ENCODE peak calls at places on chromosome 18, in eight cellular contexts. One of them, this sample, is unnamed.

GRCh38 chr18:69250305-69251151 is 150.2 kb upstream of the DOK6 start:
- DNase-seq in T1000: no peak
- DNase-seq in stimulated activated CD4-positive, alpha-beta T cell treated with anti-CD3 and anti-CD28 coated beads, Interleukin-12 subunit alpha, Interleukin-12 subunit beta, amount 100 ng/mL, for 48 hours: no peak
- DNase-seq in NCI-H1694 treated with DMSO at 0.1 percent for 48 hours: no peak
- DNase-seq in psoas muscle: no peak
- DNase-seq in AG08395: peak; percentile 58
- DNase-seq in adrenal gland: no peak
- DNase-seq in KBM-7: no peak
- DNase-seq in this sample: no peak

GRCh38 chr18:58863539-58864145 is 1.0 kb upstream of the ZNF532 start:
- DNase-seq in T1000: no peak
- DNase-seq in KBM-7: no peak
- DNase-seq in AG08395: peak; percentile 36
- DNase-seq in psoas muscle: peak; percentile 63
- DNase-seq in NCI-H1694 treated with DMSO at 0.1 percent for 48 hours: no peak
- DNase-seq in adrenal gland: peak; percentile 53
- DNase-seq in stimulated activated CD4-positive, alpha-beta T cell treated with anti-CD3 and anti-CD28 coated beads, Interleukin-12 subunit alpha, Interleukin-12 subunit beta, amount 100 ng/mL, for 48 hours: no peak
- DNase-seq in this sample: peak; percentile 26

GRCh38 chr18:7168408-7168807 is 50.8 kb upstream of the LAMA1 start:
- DNase-seq in adrenal gland: no peak
- DNase-seq in psoas muscle: no peak
- DNase-seq in KBM-7: no peak
- DNase-seq in AG08395: no peak
- DNase-seq in stimulated activated CD4-positive, alpha-beta T cell treated with anti-CD3 and anti-CD28 coated beads, Interleukin-12 subunit alpha, Interleukin-12 subunit beta, amount 100 ng/mL, for 48 hours: no peak
- DNase-seq in NCI-H1694 treated with DMSO at 0.1 percent for 48 hours: no peak
- DNase-seq in T1000: no peak
- DNase-seq in this sample: no peak

GRCh38 chr18:44798433-44799048 is 117.9 kb downstream of the SETBP1 start:
- DNase-seq in AG08395: no peak
- DNase-seq in psoas muscle: no peak
- DNase-seq in adrenal gland: no peak
- DNase-seq in NCI-H1694 treated with DMSO at 0.1 percent for 48 hours: no peak
- DNase-seq in KBM-7: no peak
- DNase-seq in T1000: no peak
- DNase-seq in stimulated activated CD4-positive, alpha-beta T cell treated with anti-CD3 and anti-CD28 coated beads, Interleukin-12 subunit alpha, Interleukin-12 subunit beta, amount 100 ng/mL, for 48 hours: no peak
- DNase-seq in this sample: peak; percentile 63

GRCh38 chr18:45103319-45104070 is 422.8 kb downstream of the SETBP1 start:
- DNase-seq in AG08395: no peak
- DNase-seq in stimulated activated CD4-positive, alpha-beta T cell treated with anti-CD3 and anti-CD28 coated beads, Interleukin-12 subunit alpha, Interleukin-12 subunit beta, amount 100 ng/mL, for 48 hours: no peak
- DNase-seq in T1000: no peak
- DNase-seq in psoas muscle: no peak
- DNase-seq in adrenal gland: no peak
- DNase-seq in NCI-H1694 treated with DMSO at 0.1 percent for 48 hours: no peak
- DNase-seq in KBM-7: peak; percentile 74
- DNase-seq in this sample: peak; percentile 41

GRCh38 chr18:32998285-32998684 is 225.5 kb upstream of the KLHL14 start:
- DNase-seq in stimulated activated CD4-positive, alpha-beta T cell treated with anti-CD3 and anti-CD28 coated beads, Interleukin-12 subunit alpha, Interleukin-12 subunit beta, amount 100 ng/mL, for 48 hours: no peak
- DNase-seq in T1000: no peak
- DNase-seq in KBM-7: no peak
- DNase-seq in adrenal gland: no peak
- DNase-seq in NCI-H1694 treated with DMSO at 0.1 percent for 48 hours: no peak
- DNase-seq in AG08395: no peak
- DNase-seq in psoas muscle: no peak
- DNase-seq in this sample: no peak

GRCh38 chr18:37563810-37564511 is 1.6 kb downstream of the CELF4 start:
- DNase-seq in stimulated activated CD4-positive, alpha-beta T cell treated with anti-CD3 and anti-CD28 coated beads, Interleukin-12 subunit alpha, Interleukin-12 subunit beta, amount 100 ng/mL, for 48 hours: no peak
- DNase-seq in T1000: no peak
- DNase-seq in adrenal gland: no peak
- DNase-seq in psoas muscle: no peak
- DNase-seq in KBM-7: no peak
- DNase-seq in NCI-H1694 treated with DMSO at 0.1 percent for 48 hours: no peak
- DNase-seq in AG08395: no peak
- DNase-seq in this sample: no peak

GRCh38 chr18:74731097-74731496 is 133.4 kb downstream of the ZNF407 start:
- DNase-seq in psoas muscle: no peak
- DNase-seq in T1000: no peak
- DNase-seq in KBM-7: no peak
- DNase-seq in stimulated activated CD4-positive, alpha-beta T cell treated with anti-CD3 and anti-CD28 coated beads, Interleukin-12 subunit alpha, Interleukin-12 subunit beta, amount 100 ng/mL, for 48 hours: no peak
- DNase-seq in AG08395: peak; percentile 65
- DNase-seq in NCI-H1694 treated with DMSO at 0.1 percent for 48 hours: no peak
- DNase-seq in adrenal gland: no peak
- DNase-seq in this sample: no peak

GRCh38 chr18:49340446-49340845 is 120.0 kb downstream of the DYM start:
- DNase-seq in NCI-H1694 treated with DMSO at 0.1 percent for 48 hours: no peak
- DNase-seq in stimulated activated CD4-positive, alpha-beta T cell treated with anti-CD3 and anti-CD28 coated beads, Interleukin-12 subunit alpha, Interleukin-12 subunit beta, amount 100 ng/mL, for 48 hours: no peak
- DNase-seq in KBM-7: no peak
- DNase-seq in T1000: no peak
- DNase-seq in adrenal gland: no peak
- DNase-seq in AG08395: peak; percentile 71
- DNase-seq in psoas muscle: no peak
- DNase-seq in this sample: no peak

GRCh38 chr18:42334931-42335330 is 379.9 kb downstream of the PIK3C3 start:
- DNase-seq in psoas muscle: no peak
- DNase-seq in NCI-H1694 treated with DMSO at 0.1 percent for 48 hours: no peak
- DNase-seq in adrenal gland: no peak
- DNase-seq in stimulated activated CD4-positive, alpha-beta T cell treated with anti-CD3 and anti-CD28 coated beads, Interleukin-12 subunit alpha, Interleukin-12 subunit beta, amount 100 ng/mL, for 48 hours: no peak
- DNase-seq in AG08395: no peak
- DNase-seq in KBM-7: no peak
- DNase-seq in T1000: no peak
- DNase-seq in this sample: no peak

GRCh38 chr18:7020995-7021777 is 96.4 kb downstream of the LAMA1 start:
- DNase-seq in NCI-H1694 treated with DMSO at 0.1 percent for 48 hours: no peak
- DNase-seq in stimulated activated CD4-positive, alpha-beta T cell treated with anti-CD3 and anti-CD28 coated beads, Interleukin-12 subunit alpha, Interleukin-12 subunit beta, amount 100 ng/mL, for 48 hours: no peak
- DNase-seq in T1000: no peak
- DNase-seq in adrenal gland: no peak
- DNase-seq in AG08395: no peak
- DNase-seq in psoas muscle: no peak
- DNase-seq in KBM-7: no peak
- DNase-seq in this sample: no peak

GRCh38 chr18:10213526-10213925 is 240.9 kb upstream of the APCDD1 start:
- DNase-seq in KBM-7: peak; percentile 73
- DNase-seq in stimulated activated CD4-positive, alpha-beta T cell treated with anti-CD3 and anti-CD28 coated beads, Interleukin-12 subunit alpha, Interleukin-12 subunit beta, amount 100 ng/mL, for 48 hours: no peak
- DNase-seq in NCI-H1694 treated with DMSO at 0.1 percent for 48 hours: no peak
- DNase-seq in adrenal gland: no peak
- DNase-seq in T1000: no peak
- DNase-seq in psoas muscle: no peak
- DNase-seq in AG08395: peak; percentile 35
- DNase-seq in this sample: peak; percentile 13

GRCh38 chr18:76875390-76876330 is 53.3 kb downstream of the ZNF236 start:
- DNase-seq in stimulated activated CD4-positive, alpha-beta T cell treated with anti-CD3 and anti-CD28 coated beads, Interleukin-12 subunit alpha, Interleukin-12 subunit beta, amount 100 ng/mL, for 48 hours: peak; percentile 59
- DNase-seq in AG08395: no peak
- DNase-seq in NCI-H1694 treated with DMSO at 0.1 percent for 48 hours: peak; percentile 33
- DNase-seq in T1000: no peak
- DNase-seq in psoas muscle: peak; percentile 20
- DNase-seq in KBM-7: peak; percentile 65
- DNase-seq in adrenal gland: no peak
- DNase-seq in this sample: peak; percentile 13

GRCh38 chr18:66867653-66868052 is 263.8 kb upstream of the CDH19 start:
- DNase-seq in T1000: no peak
- DNase-seq in stimulated activated CD4-positive, alpha-beta T cell treated with anti-CD3 and anti-CD28 coated beads, Interleukin-12 subunit alpha, Interleukin-12 subunit beta, amount 100 ng/mL, for 48 hours: no peak
- DNase-seq in NCI-H1694 treated with DMSO at 0.1 percent for 48 hours: no peak
- DNase-seq in KBM-7: no peak
- DNase-seq in adrenal gland: no peak
- DNase-seq in psoas muscle: no peak
- DNase-seq in AG08395: no peak
- DNase-seq in this sample: no peak

GRCh38 chr18:76592981-76593381 is 97.9 kb upstream of the ZNF516 start:
- DNase-seq in adrenal gland: no peak
- DNase-seq in KBM-7: peak; percentile 40
- DNase-seq in AG08395: no peak
- DNase-seq in psoas muscle: no peak
- DNase-seq in NCI-H1694 treated with DMSO at 0.1 percent for 48 hours: no peak
- DNase-seq in stimulated activated CD4-positive, alpha-beta T cell treated with anti-CD3 and anti-CD28 coated beads, Interleukin-12 subunit alpha, Interleukin-12 subunit beta, amount 100 ng/mL, for 48 hours: no peak
- DNase-seq in T1000: no peak
- DNase-seq in this sample: no peak

GRCh38 chr18:32373995-32374394 is 96.7 kb downstream of the GAREM1 start:
- DNase-seq in NCI-H1694 treated with DMSO at 0.1 percent for 48 hours: peak; percentile 52
- DNase-seq in adrenal gland: no peak
- DNase-seq in psoas muscle: no peak
- DNase-seq in stimulated activated CD4-positive, alpha-beta T cell treated with anti-CD3 and anti-CD28 coated beads, Interleukin-12 subunit alpha, Interleukin-12 subunit beta, amount 100 ng/mL, for 48 hours: no peak
- DNase-seq in AG08395: no peak
- DNase-seq in KBM-7: no peak
- DNase-seq in T1000: peak; percentile 12
- DNase-seq in this sample: no peak

GRCh38 chr18:44856157-44856556 is 175.5 kb downstream of the SETBP1 start:
- DNase-seq in adrenal gland: no peak
- DNase-seq in stimulated activated CD4-positive, alpha-beta T cell treated with anti-CD3 and anti-CD28 coated beads, Interleukin-12 subunit alpha, Interleukin-12 subunit beta, amount 100 ng/mL, for 48 hours: no peak
- DNase-seq in AG08395: no peak
- DNase-seq in NCI-H1694 treated with DMSO at 0.1 percent for 48 hours: peak; percentile 50
- DNase-seq in T1000: no peak
- DNase-seq in psoas muscle: no peak
- DNase-seq in KBM-7: peak; percentile 20
- DNase-seq in this sample: no peak

GRCh38 chr18:33470229-33470628 is 29.7 kb upstream of the CCDC178 start:
- DNase-seq in stimulated activated CD4-positive, alpha-beta T cell treated with anti-CD3 and anti-CD28 coated beads, Interleukin-12 subunit alpha, Interleukin-12 subunit beta, amount 100 ng/mL, for 48 hours: no peak
- DNase-seq in KBM-7: no peak
- DNase-seq in T1000: no peak
- DNase-seq in AG08395: no peak
- DNase-seq in NCI-H1694 treated with DMSO at 0.1 percent for 48 hours: no peak
- DNase-seq in psoas muscle: no peak
- DNase-seq in adrenal gland: no peak
- DNase-seq in this sample: no peak

GRCh38 chr18:79516441-79516931 is 120.8 kb downstream of the NFATC1 start:
- DNase-seq in AG08395: no peak
- DNase-seq in KBM-7: no peak
- DNase-seq in adrenal gland: no peak
- DNase-seq in NCI-H1694 treated with DMSO at 0.1 percent for 48 hours: no peak
- DNase-seq in stimulated activated CD4-positive, alpha-beta T cell treated with anti-CD3 and anti-CD28 coated beads, Interleukin-12 subunit alpha, Interleukin-12 subunit beta, amount 100 ng/mL, for 48 hours: no peak
- DNase-seq in T1000: no peak
- DNase-seq in psoas muscle: no peak
- DNase-seq in this sample: no peak

GRCh38 chr18:72811047-72811446 is 56.7 kb downstream of the NETO1 start:
- DNase-seq in T1000: no peak
- DNase-seq in KBM-7: no peak
- DNase-seq in stimulated activated CD4-positive, alpha-beta T cell treated with anti-CD3 and anti-CD28 coated beads, Interleukin-12 subunit alpha, Interleukin-12 subunit beta, amount 100 ng/mL, for 48 hours: no peak
- DNase-seq in adrenal gland: no peak
- DNase-seq in AG08395: no peak
- DNase-seq in psoas muscle: no peak
- DNase-seq in NCI-H1694 treated with DMSO at 0.1 percent for 48 hours: no peak
- DNase-seq in this sample: no peak